ENCODE peak calls at places on chromosomes 4 and X, in ten cellular contexts. L, W, P, E, R, G, K, N, F and Y are unnamed samples.

GRCh38 chr4:118985170-118986000 is 96.7 kb downstream of the SYNPO2 start:
- DNase-seq in L (no peak), W (no peak), P (no peak), E (no peak), R (no peak), G (no peak), K (no peak), N (no peak), F (no peak), Y (no peak)

GRCh38 chr4:22762548-22762947 is 69.8 kb downstream of the GBA3 start:
- DNase-seq in L (no peak), W (no peak), P (no peak), E (no peak), R (no peak), G (no peak), K (no peak), N (no peak), F (no peak), Y (no peak)

GRCh38 chrX:70970482-70970999 is 39.6 kb upstream of the SLC7A3 start:
- DNase-seq in L (peak), W (no peak), P (no peak), E (no peak), R (no peak), G (no peak), K (peak), N (no peak), F (no peak), Y (no peak)

GRCh38 chr4:84680956-84681355 is 98.0 kb downstream of the CDS1 start:
- DNase-seq in L (no peak), W (no peak), P (no peak), E (no peak), R (no peak), G (no peak), K (no peak), N (no peak), F (no peak), Y (no peak)

GRCh38 chr4:147056951-147057630 is 111.4 kb upstream of the TTC29 start:
- DNase-seq in L (no peak), W (no peak), P (no peak), E (no peak), R (no peak), G (no peak), K (peak), N (no peak), F (no peak), Y (no peak)

GRCh38 chr4:72468904-72469502 is 100.0 kb downstream of the ADAMTS3 start:
- DNase-seq in L (no peak), W (no peak), P (no peak), E (no peak), R (no peak), G (no peak), K (peak), N (peak), F (no peak), Y (no peak)

GRCh38 chrX:41408576-41408975 is 38.6 kb upstream of the NYX start:
- DNase-seq in L (no peak), W (no peak), P (no peak), E (no peak), R (no peak), G (no peak), K (no peak), N (no peak), F (no peak), Y (no peak)

GRCh38 chr4:32775049-32775448 is 2054.9 kb downstream of the PCDH7 start:
- DNase-seq in L (no peak), W (no peak), P (no peak), E (no peak), R (peak), G (no peak), K (no peak), N (no peak), F (no peak), Y (no peak)

GRCh38 chrX:23822397-23822796 is 39.4 kb downstream of the SAT1 start:
- DNase-seq in L (no peak), W (no peak), P (no peak), E (no peak), R (no peak), G (no peak), K (no peak), N (no peak), F (no peak), Y (peak)

GRCh38 chr4:83618431-83618830 is 82.5 kb downstream of the GPAT3 start:
- DNase-seq in L (peak), W (no peak), P (no peak), E (no peak), R (peak), G (no peak), K (peak), N (peak), F (no peak), Y (peak)

GRCh38 chrX:29233592-29234179 is 646.4 kb downstream of the IL1RAPL1 start:
- DNase-seq in L (no peak), W (no peak), P (no peak), E (no peak), R (no peak), G (no peak), K (no peak), N (no peak), F (no peak), Y (no peak)

GRCh38 chr4:170014359-170015008 is 11.7 kb downstream of the MFAP3L start:
- DNase-seq in L (no peak), W (no peak), P (no peak), E (no peak), R (no peak), G (no peak), K (no peak), N (no peak), F (no peak), Y (no peak)

GRCh38 chr4:184453402-184454160 is 20.8 kb downstream of the IRF2 start:
- DNase-seq in L (peak), W (peak), P (no peak), E (no peak), R (peak), G (no peak), K (peak), N (peak), F (no peak), Y (peak)

GRCh38 chr4:152935138-152935537 is 985 bp upstream of the FHDC1 start:
- DNase-seq in L (no peak), W (no peak), P (no peak), E (no peak), R (peak), G (no peak), K (no peak), N (no peak), F (no peak), Y (peak)

GRCh38 chr4:152079543-152080293 is 318.9 kb upstream of the GATB start:
- DNase-seq in L (no peak), W (peak), P (no peak), E (no peak), R (no peak), G (no peak), K (no peak), N (no peak), F (peak), Y (no peak)

GRCh38 chr4:10085828-10086505 is 30.6 kb downstream of the WDR1 start:
- DNase-seq in L (no peak), W (no peak), P (no peak), E (peak), R (no peak), G (no peak), K (no peak), N (no peak), F (no peak), Y (peak)

GRCh38 chr4:4486969-4487368 is 54.9 kb downstream of the STX18 start:
- DNase-seq in L (no peak), W (no peak), P (no peak), E (no peak), R (no peak), G (no peak), K (no peak), N (no peak), F (no peak), Y (no peak)

GRCh38 chr4:103787057-103787456 is 67.3 kb upstream of the TACR3 start:
- DNase-seq in L (no peak), W (no peak), P (no peak), E (no peak), R (no peak), G (no peak), K (no peak), N (no peak), F (no peak), Y (no peak)